ENCODE peak calls at places on chromosome 4, in four cellular contexts. One of them, this sample, is unnamed.

GRCh38 chr4:89929425-89930272 is 35.0 kb downstream of the MMRN1 start:
- DNase-seq in suprapubic skin: no peak
- DNase-seq in body of pancreas: no peak
- DNase-seq in endothelial cell: no peak
- DNase-seq in this sample: no peak

GRCh38 chr4:168200685-168201084 is 108.3 kb downstream of the ANXA10 start:
- DNase-seq in suprapubic skin: no peak
- DNase-seq in body of pancreas: no peak
- DNase-seq in endothelial cell: no peak
- DNase-seq in this sample: peak

GRCh38 chr4:55397024-55397520 is 1.3 kb downstream of the TMEM165 start:
- DNase-seq in suprapubic skin: peak
- DNase-seq in body of pancreas: no peak
- DNase-seq in endothelial cell: no peak
- DNase-seq in this sample: no peak

GRCh38 chr4:128979934-128980333 is 113.4 kb downstream of the SCLT1 start:
- DNase-seq in suprapubic skin: no peak
- DNase-seq in body of pancreas: peak
- DNase-seq in endothelial cell: no peak
- DNase-seq in this sample: peak

GRCh38 chr4:137425281-137425680 is 107.0 kb downstream of the PCDH18 start:
- DNase-seq in suprapubic skin: no peak
- DNase-seq in body of pancreas: no peak
- DNase-seq in endothelial cell: no peak
- DNase-seq in this sample: no peak

GRCh38 chr4:3874525-3875110 is 108.4 kb downstream of the ADRA2C start:
- DNase-seq in suprapubic skin: no peak
- DNase-seq in body of pancreas: no peak
- DNase-seq in endothelial cell: no peak
- DNase-seq in this sample: no peak

GRCh38 chr4:175215208-175215607 is 297.1 kb downstream of the ADAM29 start:
- DNase-seq in suprapubic skin: no peak
- DNase-seq in body of pancreas: no peak
- DNase-seq in endothelial cell: no peak
- DNase-seq in this sample: no peak

GRCh38 chr4:54588404-54588803 is 69.4 kb upstream of the KIT start:
- DNase-seq in suprapubic skin: no peak
- DNase-seq in body of pancreas: no peak
- DNase-seq in endothelial cell: no peak
- DNase-seq in this sample: no peak

GRCh38 chr4:188012546-188012945 is 17.0 kb downstream of the ZFP42 start:
- DNase-seq in suprapubic skin: no peak
- DNase-seq in body of pancreas: no peak
- DNase-seq in endothelial cell: no peak
- DNase-seq in this sample: no peak

GRCh38 chr4:105243446-105243845 is 96.8 kb downstream of the TET2 start:
- DNase-seq in suprapubic skin: no peak
- DNase-seq in body of pancreas: no peak
- DNase-seq in endothelial cell: no peak
- DNase-seq in this sample: no peak

GRCh38 chr4:4754641-4755040 is 104.8 kb upstream of the MSX1 start:
- DNase-seq in suprapubic skin: no peak
- DNase-seq in body of pancreas: no peak
- DNase-seq in endothelial cell: no peak
- DNase-seq in this sample: no peak

GRCh38 chr4:53576676-53577372 is 14.5 kb downstream of the LNX1 start:
- DNase-seq in suprapubic skin: no peak
- DNase-seq in body of pancreas: no peak
- DNase-seq in endothelial cell: no peak
- DNase-seq in this sample: peak

GRCh38 chr4:10730590-10730989 is 46.0 kb upstream of the CLNK start:
- DNase-seq in suprapubic skin: no peak
- DNase-seq in body of pancreas: no peak
- DNase-seq in endothelial cell: no peak
- DNase-seq in this sample: no peak

This sample was measured in LNCaP clone FGC.